ENCODE peak calls at places on chromosomes 12 and 14, in five cellular contexts. One of them, this sample, is unnamed.
A peak's percentile ranks its signal among the peaks of the same experiment; 100 is the strongest.

GRCh38 chr12:42482820-42483533 is 106.6 kb downstream of the PRICKLE1 start:
- DNase-seq in stromal cell of bone marrow: peak; percentile 33
- DNase-seq in progenitor cell of endocrine pancreas: peak; percentile 86
- DNase-seq in activated CD4-positive, alpha-beta memory T cell treated with anti-CD3 and anti-CD28 coated beads, Interleukin-2, amount 10 ng/mL, durations not matched to agents 7 days and 5 days: peak; percentile 46
- DNase-seq in Kasumi-1: peak; percentile 63
- DNase-seq in this sample: peak; percentile 94

GRCh38 chr12:3249081-3249800 is 172.1 kb downstream of the TSPAN9 start:
- DNase-seq in stromal cell of bone marrow: no peak
- DNase-seq in progenitor cell of endocrine pancreas: no peak
- DNase-seq in activated CD4-positive, alpha-beta memory T cell treated with anti-CD3 and anti-CD28 coated beads, Interleukin-2, amount 10 ng/mL, durations not matched to agents 7 days and 5 days: no peak
- DNase-seq in Kasumi-1: peak; percentile 50
- DNase-seq in this sample: no peak

GRCh38 chr12:47874316-47874715 is 30.5 kb downstream of the VDR start:
- DNase-seq in stromal cell of bone marrow: no peak
- DNase-seq in progenitor cell of endocrine pancreas: no peak
- DNase-seq in activated CD4-positive, alpha-beta memory T cell treated with anti-CD3 and anti-CD28 coated beads, Interleukin-2, amount 10 ng/mL, durations not matched to agents 7 days and 5 days: no peak
- DNase-seq in Kasumi-1: no peak
- DNase-seq in this sample: no peak

GRCh38 chr12:116434155-116435065 is 124.8 kb upstream of the MAP1LC3B2 start:
- DNase-seq in stromal cell of bone marrow: peak; percentile 91
- DNase-seq in progenitor cell of endocrine pancreas: no peak
- DNase-seq in activated CD4-positive, alpha-beta memory T cell treated with anti-CD3 and anti-CD28 coated beads, Interleukin-2, amount 10 ng/mL, durations not matched to agents 7 days and 5 days: no peak
- DNase-seq in Kasumi-1: peak; percentile 38
- DNase-seq in this sample: peak; percentile 77

GRCh38 chr14:24818054-24818822 is 184.2 kb upstream of the GZMB start:
- DNase-seq in stromal cell of bone marrow: peak; percentile 36
- DNase-seq in progenitor cell of endocrine pancreas: no peak
- DNase-seq in activated CD4-positive, alpha-beta memory T cell treated with anti-CD3 and anti-CD28 coated beads, Interleukin-2, amount 10 ng/mL, durations not matched to agents 7 days and 5 days: no peak
- DNase-seq in Kasumi-1: no peak
- DNase-seq in this sample: no peak

GRCh38 chr14:73727181-73727580 is 13.0 kb upstream of the PNMA1 start:
- DNase-seq in stromal cell of bone marrow: no peak
- DNase-seq in progenitor cell of endocrine pancreas: no peak
- DNase-seq in activated CD4-positive, alpha-beta memory T cell treated with anti-CD3 and anti-CD28 coated beads, Interleukin-2, amount 10 ng/mL, durations not matched to agents 7 days and 5 days: no peak
- DNase-seq in Kasumi-1: no peak
- DNase-seq in this sample: no peak

GRCh38 chr14:69685716-69686115 is 74.3 kb downstream of the SUSD6 start:
- DNase-seq in stromal cell of bone marrow: no peak
- DNase-seq in progenitor cell of endocrine pancreas: no peak
- DNase-seq in activated CD4-positive, alpha-beta memory T cell treated with anti-CD3 and anti-CD28 coated beads, Interleukin-2, amount 10 ng/mL, durations not matched to agents 7 days and 5 days: peak; percentile 60
- DNase-seq in Kasumi-1: no peak
- DNase-seq in this sample: no peak

GRCh38 chr12:52005903-52006703 is 643 bp upstream of the TAMALIN start:
- DNase-seq in stromal cell of bone marrow: no peak
- DNase-seq in progenitor cell of endocrine pancreas: no peak
- DNase-seq in activated CD4-positive, alpha-beta memory T cell treated with anti-CD3 and anti-CD28 coated beads, Interleukin-2, amount 10 ng/mL, durations not matched to agents 7 days and 5 days: no peak
- DNase-seq in Kasumi-1: peak; percentile 75
- DNase-seq in this sample: peak; percentile 58

GRCh38 chr12:32305163-32305562 is 94.2 kb upstream of the FGD4 start:
- DNase-seq in stromal cell of bone marrow: peak; percentile 13
- DNase-seq in progenitor cell of endocrine pancreas: no peak
- DNase-seq in activated CD4-positive, alpha-beta memory T cell treated with anti-CD3 and anti-CD28 coated beads, Interleukin-2, amount 10 ng/mL, durations not matched to agents 7 days and 5 days: no peak
- DNase-seq in Kasumi-1: peak; percentile 3
- DNase-seq in this sample: no peak

GRCh38 chr14:34711808-34712712 is 2.3 kb downstream of the CFL2 start:
- DNase-seq in stromal cell of bone marrow: peak; percentile 59
- DNase-seq in progenitor cell of endocrine pancreas: no peak
- DNase-seq in activated CD4-positive, alpha-beta memory T cell treated with anti-CD3 and anti-CD28 coated beads, Interleukin-2, amount 10 ng/mL, durations not matched to agents 7 days and 5 days: no peak
- DNase-seq in Kasumi-1: no peak
- DNase-seq in this sample: no peak

GRCh38 chr12:68932123-68932700 is 759 bp downstream of the CPM start:
- DNase-seq in stromal cell of bone marrow: no peak
- DNase-seq in progenitor cell of endocrine pancreas: no peak
- DNase-seq in activated CD4-positive, alpha-beta memory T cell treated with anti-CD3 and anti-CD28 coated beads, Interleukin-2, amount 10 ng/mL, durations not matched to agents 7 days and 5 days: no peak
- DNase-seq in Kasumi-1: peak; percentile 18
- DNase-seq in this sample: no peak

GRCh38 chr14:75088566-75089373 is 19.3 kb downstream of the ZC2HC1C start:
- DNase-seq in stromal cell of bone marrow: peak; percentile 44
- DNase-seq in progenitor cell of endocrine pancreas: peak; percentile 37
- DNase-seq in activated CD4-positive, alpha-beta memory T cell treated with anti-CD3 and anti-CD28 coated beads, Interleukin-2, amount 10 ng/mL, durations not matched to agents 7 days and 5 days: peak; percentile 35
- DNase-seq in Kasumi-1: peak; percentile 59
- DNase-seq in this sample: peak; percentile 87

GRCh38 chr12:130968611-130969010 is 14.9 kb downstream of the ADGRD1 start:
- DNase-seq in stromal cell of bone marrow: no peak
- DNase-seq in progenitor cell of endocrine pancreas: no peak
- DNase-seq in activated CD4-positive, alpha-beta memory T cell treated with anti-CD3 and anti-CD28 coated beads, Interleukin-2, amount 10 ng/mL, durations not matched to agents 7 days and 5 days: no peak
- DNase-seq in Kasumi-1: no peak
- DNase-seq in this sample: no peak